ENCODE peak calls at places on chromosomes 5 and 9, in seven cellular contexts. F is CD4-positive, alpha-beta memory T cell; D is thoracic aorta; A is B cell; I is iPS-NIHi11; M is KBM-7; T is caudate nucleus. Z is an unnamed sample.

GRCh38 chr5:159286420-159287035 is 23.4 kb downstream of the UBLCP1 start:
- DNase-seq in F (peak; percentile 29), D (no peak), A (peak; percentile 37), I (peak; percentile 14), M (peak; percentile 67), T (no peak), Z (peak; percentile 60)

GRCh38 chr5:168315991-168316578 is 24.6 kb downstream of the WWC1 start:
- DNase-seq in F (no peak), D (no peak), A (no peak), I (no peak), M (peak; percentile 46), T (no peak), Z (peak; percentile 99)

GRCh38 chr5:58185397-58186195 is 274.3 kb downstream of the PLK2 start:
- DNase-seq in F (no peak), D (no peak), A (no peak), I (no peak), M (no peak), T (no peak), Z (no peak)

GRCh38 chr5:14270212-14270702 is 127.1 kb downstream of the TRIO start:
- DNase-seq in F (no peak), D (peak; percentile 36), A (peak; percentile 49), I (peak; percentile 69), M (peak; percentile 72), T (no peak), Z (peak; percentile 84)

GRCh38 chr9:114552716-114553115 is 34.9 kb upstream of the ATP6V1G1 start:
- DNase-seq in F (no peak), D (no peak), A (no peak), I (no peak), M (no peak), T (no peak), Z (no peak)

GRCh38 chr9:21314152-21314551 is 9.0 kb upstream of the IFNA5 start:
- DNase-seq in F (no peak), D (no peak), A (no peak), I (no peak), M (no peak), T (no peak), Z (no peak)

GRCh38 chr9:31013371-31013770 is 1371.1 kb upstream of the ACO1 start:
- DNase-seq in F (no peak), D (no peak), A (no peak), I (no peak), M (no peak), T (no peak), Z (no peak)

GRCh38 chr9:38293022-38293421 is 99.5 kb upstream of the ALDH1B1 start:
- DNase-seq in F (no peak), D (no peak), A (no peak), I (no peak), M (no peak), T (no peak), Z (no peak)

GRCh38 chr5:85709728-85710127 is 908.0 kb upstream of the COX7C start:
- DNase-seq in F (no peak), D (no peak), A (no peak), I (no peak), M (no peak), T (no peak), Z (no peak)

GRCh38 chr5:543755-544674 is 19.8 kb upstream of the SLC9A3 start:
- DNase-seq in F (peak; percentile 26), D (peak; percentile 1), A (peak; percentile 96), I (no peak), M (peak; percentile 96), T (no peak), Z (no peak)

GRCh38 chr9:116087751-116088194 is 65.8 kb upstream of the PAPPA start:
- DNase-seq in F (no peak), D (no peak), A (no peak), I (no peak), M (no peak), T (no peak), Z (peak; percentile 31)

GRCh38 chr9:93346240-93347112 is 105.0 kb upstream of the FAM120A start:
- DNase-seq in F (no peak), D (no peak), A (no peak), I (peak; percentile 71), M (no peak), T (no peak), Z (peak; percentile 34)

GRCh38 chr9:130903194-130904069 is 6.8 kb upstream of the QRFP start:
- DNase-seq in F (no peak), D (no peak), A (no peak), I (no peak), M (no peak), T (no peak), Z (no peak)

GRCh38 chr9:116686135-116686534 is 970 bp upstream of the TRIM32 start:
- DNase-seq in F (no peak), D (no peak), A (no peak), I (no peak), M (no peak), T (no peak), Z (peak; percentile 47)

GRCh38 chr5:174533771-174534221 is 190.6 kb upstream of the MSX2 start:
- DNase-seq in F (no peak), D (no peak), A (no peak), I (no peak), M (peak; percentile 54), T (no peak), Z (no peak)

GRCh38 chr9:126752376-126752775 is 52.5 kb upstream of the ZBTB43 start:
- DNase-seq in F (no peak), D (no peak), A (no peak), I (peak; percentile 45), M (no peak), T (no peak), Z (no peak)

GRCh38 chr5:125597338-125597737 is 825.9 kb upstream of the GRAMD2B start:
- DNase-seq in F (no peak), D (no peak), A (no peak), I (no peak), M (no peak), T (no peak), Z (peak; percentile 33)

GRCh38 chr5:128534729-128535128 is 3.3 kb downstream of the FBN2 start:
- DNase-seq in F (no peak), D (no peak), A (no peak), I (no peak), M (no peak), T (no peak), Z (peak; percentile 35)

GRCh38 chr9:91948423-91949292 is 1.4 kb downstream of the ROR2 start:
- DNase-seq in F (no peak), D (no peak), A (peak; percentile 31), I (peak; percentile 73), M (no peak), T (no peak), Z (peak; percentile 73)

GRCh38 chr5:151664694-151665583 is 21.8 kb downstream of the SPARC start:
- DNase-seq in F (no peak), D (no peak), A (no peak), I (no peak), M (no peak), T (no peak), Z (no peak)

GRCh38 chr5:116939641-116940040 is 365.0 kb upstream of the SEMA6A start:
- DNase-seq in F (no peak), D (no peak), A (no peak), I (no peak), M (no peak), T (no peak), Z (no peak)

GRCh38 chr5:131774652-131775367 is 22.0 kb downstream of the FNIP1 start:
- DNase-seq in F (no peak), D (no peak), A (no peak), I (no peak), M (no peak), T (no peak), Z (peak; percentile 87)

GRCh38 chr9:103041961-103042360 is 46.8 kb downstream of the CYLC2 start:
- DNase-seq in F (no peak), D (no peak), A (no peak), I (no peak), M (no peak), T (no peak), Z (no peak)

GRCh38 chr9:35236692-35237091 is 74.9 kb downstream of the UNC13B start:
- DNase-seq in F (no peak), D (no peak), A (no peak), I (no peak), M (no peak), T (no peak), Z (no peak)

GRCh38 chr9:115167175-115167574 is 49.2 kb upstream of the TNC start:
- DNase-seq in F (no peak), D (no peak), A (no peak), I (no peak), M (no peak), T (no peak), Z (no peak)

GRCh38 chr9:86645303-86645702 is 291.1 kb upstream of the TUT7 start:
- DNase-seq in F (no peak), D (no peak), A (no peak), I (no peak), M (no peak), T (no peak), Z (no peak)

GRCh38 chr9:120931278-120932085 is 4.9 kb upstream of the TRAF1 start:
- DNase-seq in F (peak; percentile 78), D (no peak), A (peak; percentile 79), I (no peak), M (peak; percentile 76), T (no peak), Z (peak; percentile 45)

GRCh38 chr9:15373201-15373530 is 49.5 kb upstream of the SNAPC3 start:
- DNase-seq in F (no peak), D (no peak), A (no peak), I (no peak), M (no peak), T (no peak), Z (no peak)

GRCh38 chr5:132094393-132095076 is 20.9 kb downstream of the CSF2 start:
- DNase-seq in F (no peak), D (no peak), A (no peak), I (no peak), M (no peak), T (no peak), Z (peak; percentile 34)